ENCODE peak calls at places on chromosomes 6 and 20, in eight cellular contexts. One of them, this sample, is unnamed.
A peak's percentile ranks its signal among the peaks of the same experiment; 100 is the strongest.

GRCh38 chr6:133837801-133838349 is 51.0 kb upstream of the TCF21 start:
- DNase-seq in neuronal stem cell: peak; percentile 46
- DNase-seq in uterus: peak; percentile 32
- DNase-seq in body of pancreas: peak; percentile 82
- DNase-seq in endodermal cell: peak; percentile 96
- DNase-seq in keratinocyte: no peak
- DNase-seq in naive thymus-derived CD4-positive, alpha-beta T cell: peak; percentile 56
- DNase-seq in A549: peak; percentile 81
- DNase-seq in this sample: peak; percentile 52

GRCh38 chr20:56328861-56329260 is 29.9 kb upstream of the FAM210B start:
- DNase-seq in neuronal stem cell: no peak
- DNase-seq in uterus: no peak
- DNase-seq in body of pancreas: no peak
- DNase-seq in endodermal cell: peak; percentile 80
- DNase-seq in keratinocyte: no peak
- DNase-seq in naive thymus-derived CD4-positive, alpha-beta T cell: peak; percentile 5
- DNase-seq in A549: peak; percentile 6
- DNase-seq in this sample: no peak

GRCh38 chr6:166449641-166450040 is 66.9 kb upstream of the MPC1 start:
- DNase-seq in neuronal stem cell: no peak
- DNase-seq in uterus: no peak
- DNase-seq in body of pancreas: no peak
- DNase-seq in endodermal cell: no peak
- DNase-seq in keratinocyte: no peak
- DNase-seq in naive thymus-derived CD4-positive, alpha-beta T cell: no peak
- DNase-seq in A549: no peak
- DNase-seq in this sample: no peak

GRCh38 chr6:56851541-56852248 is 103.2 kb upstream of the BEND6 start:
- DNase-seq in neuronal stem cell: peak; percentile 66
- DNase-seq in uterus: peak; percentile 57
- DNase-seq in body of pancreas: peak; percentile 39
- DNase-seq in endodermal cell: peak; percentile 78
- DNase-seq in keratinocyte: no peak
- DNase-seq in naive thymus-derived CD4-positive, alpha-beta T cell: peak; percentile 29
- DNase-seq in A549: peak; percentile 65
- DNase-seq in this sample: no peak

GRCh38 chr6:11366183-11366933 is 133.9 kb upstream of the NEDD9 start:
- DNase-seq in neuronal stem cell: no peak
- DNase-seq in uterus: no peak
- DNase-seq in body of pancreas: no peak
- DNase-seq in endodermal cell: peak; percentile 32
- DNase-seq in keratinocyte: no peak
- DNase-seq in naive thymus-derived CD4-positive, alpha-beta T cell: no peak
- DNase-seq in A549: peak; percentile 18
- DNase-seq in this sample: no peak

GRCh38 chr6:141925001-141925400 is 207.7 kb upstream of the GJE1 start:
- DNase-seq in neuronal stem cell: no peak
- DNase-seq in uterus: no peak
- DNase-seq in body of pancreas: no peak
- DNase-seq in endodermal cell: no peak
- DNase-seq in keratinocyte: no peak
- DNase-seq in naive thymus-derived CD4-positive, alpha-beta T cell: no peak
- DNase-seq in A549: no peak
- DNase-seq in this sample: no peak

GRCh38 chr6:128511518-128511917 is 8.9 kb downstream of the PTPRK start:
- DNase-seq in neuronal stem cell: no peak
- DNase-seq in uterus: no peak
- DNase-seq in body of pancreas: no peak
- DNase-seq in endodermal cell: no peak
- DNase-seq in keratinocyte: peak; percentile 58
- DNase-seq in naive thymus-derived CD4-positive, alpha-beta T cell: no peak
- DNase-seq in A549: peak; percentile 66
- DNase-seq in this sample: no peak

GRCh38 chr6:154169193-154169847 is 130.3 kb downstream of the OPRM1 start:
- DNase-seq in neuronal stem cell: no peak
- DNase-seq in uterus: no peak
- DNase-seq in body of pancreas: no peak
- DNase-seq in endodermal cell: no peak
- DNase-seq in keratinocyte: no peak
- DNase-seq in naive thymus-derived CD4-positive, alpha-beta T cell: no peak
- DNase-seq in A549: no peak
- DNase-seq in this sample: no peak

GRCh38 chr6:139540276-139540675 is 165.8 kb upstream of the CITED2 start:
- DNase-seq in neuronal stem cell: no peak
- DNase-seq in uterus: no peak
- DNase-seq in body of pancreas: peak; percentile 46
- DNase-seq in endodermal cell: no peak
- DNase-seq in keratinocyte: no peak
- DNase-seq in naive thymus-derived CD4-positive, alpha-beta T cell: peak; percentile 32
- DNase-seq in A549: no peak
- DNase-seq in this sample: peak; percentile 66

DNA sequence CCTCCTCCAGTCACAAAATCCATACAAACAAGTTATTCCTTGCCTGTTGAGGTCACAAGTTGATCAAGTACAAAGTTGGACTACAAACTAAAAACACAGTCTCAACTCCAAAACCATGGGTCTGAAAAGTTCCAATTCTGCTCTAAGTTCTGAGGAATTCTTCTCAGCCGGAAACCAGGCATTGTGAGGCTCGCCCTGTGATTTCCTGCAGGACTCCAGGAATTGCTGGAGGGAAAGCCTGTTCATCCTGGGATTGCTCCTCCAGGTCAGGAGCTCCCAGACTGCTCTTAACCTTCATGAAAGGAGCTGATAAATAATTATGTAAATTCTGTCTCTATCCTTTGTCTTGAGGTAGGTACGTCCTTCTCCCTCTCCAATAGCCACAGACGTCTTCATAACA is 8.5 kb downstream of the TRAM2 start:
- DNase-seq in neuronal stem cell: no peak
- DNase-seq in uterus: no peak
- DNase-seq in body of pancreas: no peak
- DNase-seq in endodermal cell: no peak
- DNase-seq in keratinocyte: no peak
- DNase-seq in naive thymus-derived CD4-positive, alpha-beta T cell: no peak
- DNase-seq in A549: no peak
- DNase-seq in this sample: no peak
- H3K4me1 ChIP-seq in neuronal stem cell: peaks cover 27% of the 10 kb centered on the region
- H3K4me1 ChIP-seq in uterus: no peaks in the 10 kb centered on the region
- H3K4me1 ChIP-seq in body of pancreas: peaks cover 9% of the 10 kb centered on the region
- H3K4me1 ChIP-seq in endodermal cell: peaks cover 22% of the 10 kb centered on the region
- H3K4me1 ChIP-seq in keratinocyte: peaks cover 7% of the 10 kb centered on the region
- H3K4me1 ChIP-seq in naive thymus-derived CD4-positive, alpha-beta T cell: peaks cover 8% of the 10 kb centered on the region
- H3K4me1 ChIP-seq in A549: peaks cover 54% of the 10 kb centered on the region
- H3K4me1 ChIP-seq in this sample: peaks cover 12% of the 10 kb centered on the region

GRCh38 chr6:93418113-93418447 is 1.3 kb downstream of the EPHA7 start:
- DNase-seq in neuronal stem cell: no peak
- DNase-seq in uterus: no peak
- DNase-seq in body of pancreas: no peak
- DNase-seq in endodermal cell: no peak
- DNase-seq in keratinocyte: no peak
- DNase-seq in naive thymus-derived CD4-positive, alpha-beta T cell: no peak
- DNase-seq in A549: no peak
- DNase-seq in this sample: no peak
- H3K4me3 ChIP-seq in neuronal stem cell: peak overlapping the region; percentile 56
- H3K4me3 ChIP-seq in uterus: peak overlapping the region; percentile 55
- H3K4me3 ChIP-seq in body of pancreas: peak overlapping the region; percentile 35
- H3K4me3 ChIP-seq in endodermal cell: peak overlapping the region; percentile 96
- H3K4me3 ChIP-seq in keratinocyte: no peak overlapping the region
- H3K4me3 ChIP-seq in naive thymus-derived CD4-positive, alpha-beta T cell: no peak overlapping the region
- H3K4me3 ChIP-seq in A549: peak overlapping the region; percentile 48
- H3K4me3 ChIP-seq in this sample: peak overlapping the region; percentile 31

GRCh38 chr6:3741477-3741871 is 10.0 kb downstream of the PXDC1 start:
- DNase-seq in neuronal stem cell: no peak
- DNase-seq in uterus: peak; percentile 31
- DNase-seq in body of pancreas: no peak
- DNase-seq in endodermal cell: no peak
- DNase-seq in keratinocyte: no peak
- DNase-seq in naive thymus-derived CD4-positive, alpha-beta T cell: no peak
- DNase-seq in A549: no peak
- DNase-seq in this sample: no peak
- H3K4me1 ChIP-seq in neuronal stem cell: peaks cover 14% of the 10 kb centered on the region
- H3K4me1 ChIP-seq in uterus: no peaks in the 10 kb centered on the region
- H3K4me1 ChIP-seq in body of pancreas: peaks cover 18% of the 10 kb centered on the region
- H3K4me1 ChIP-seq in endodermal cell: no peaks in the 10 kb centered on the region
- H3K4me1 ChIP-seq in keratinocyte: peaks cover 12% of the 10 kb centered on the region
- H3K4me1 ChIP-seq in naive thymus-derived CD4-positive, alpha-beta T cell: peaks cover 5% of the 10 kb centered on the region
- H3K4me1 ChIP-seq in A549: peaks cover 15% of the 10 kb centered on the region
- H3K4me1 ChIP-seq in this sample: peaks cover 9% of the 10 kb centered on the region

GRCh38 chr20:62062661-62063600 is 2.8 kb downstream of the TAF4 start:
- DNase-seq in neuronal stem cell: no peak
- DNase-seq in uterus: no peak
- DNase-seq in body of pancreas: no peak
- DNase-seq in endodermal cell: no peak
- DNase-seq in keratinocyte: no peak
- DNase-seq in naive thymus-derived CD4-positive, alpha-beta T cell: no peak
- DNase-seq in A549: no peak
- DNase-seq in this sample: no peak
- H3K4me3 ChIP-seq in neuronal stem cell: peak overlapping the region; percentile 36
- H3K4me3 ChIP-seq in uterus: peak overlapping the region; percentile 41
- H3K4me3 ChIP-seq in body of pancreas: no peak overlapping the region
- H3K4me3 ChIP-seq in endodermal cell: peak overlapping the region; percentile 81
- H3K4me3 ChIP-seq in keratinocyte: no peak overlapping the region
- H3K4me3 ChIP-seq in naive thymus-derived CD4-positive, alpha-beta T cell: no peak overlapping the region
- H3K4me3 ChIP-seq in A549: no peak overlapping the region
- H3K4me3 ChIP-seq in this sample: no peak overlapping the region

DNA sequence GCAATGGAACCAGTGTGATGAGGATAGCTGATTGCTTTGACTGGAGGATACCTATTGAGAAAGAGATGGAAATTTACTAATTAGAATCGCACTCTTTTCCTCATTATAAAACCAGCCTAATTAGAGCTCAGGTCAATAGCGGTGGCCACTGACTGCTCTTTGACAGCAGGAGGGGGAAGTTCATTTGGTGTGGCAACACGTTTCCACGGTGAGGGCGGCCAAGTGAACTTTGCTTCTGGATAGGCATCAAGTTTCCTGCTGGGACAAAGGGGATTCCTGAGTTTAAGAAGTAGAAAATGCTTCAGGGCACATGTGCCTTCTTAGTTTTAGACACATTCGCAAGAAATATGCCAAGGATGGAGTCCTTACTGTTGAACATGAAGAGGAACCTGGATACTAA is 145.3 kb upstream of the NRN1 start:
- DNase-seq in neuronal stem cell: peak; percentile 5
- DNase-seq in uterus: no peak
- DNase-seq in body of pancreas: no peak
- DNase-seq in endodermal cell: no peak
- DNase-seq in keratinocyte: no peak
- DNase-seq in naive thymus-derived CD4-positive, alpha-beta T cell: no peak
- DNase-seq in A549: no peak
- DNase-seq in this sample: no peak
- H3K4me1 ChIP-seq in neuronal stem cell: no peaks in the 10 kb centered on the region
- H3K4me1 ChIP-seq in uterus: no peaks in the 10 kb centered on the region
- H3K4me1 ChIP-seq in body of pancreas: no peaks in the 10 kb centered on the region
- H3K4me1 ChIP-seq in endodermal cell: no peaks in the 10 kb centered on the region
- H3K4me1 ChIP-seq in keratinocyte: no peaks in the 10 kb centered on the region
- H3K4me1 ChIP-seq in naive thymus-derived CD4-positive, alpha-beta T cell: no peaks in the 10 kb centered on the region
- H3K4me1 ChIP-seq in A549: no peaks in the 10 kb centered on the region
- H3K4me1 ChIP-seq in this sample: no peaks in the 10 kb centered on the region

DNA sequence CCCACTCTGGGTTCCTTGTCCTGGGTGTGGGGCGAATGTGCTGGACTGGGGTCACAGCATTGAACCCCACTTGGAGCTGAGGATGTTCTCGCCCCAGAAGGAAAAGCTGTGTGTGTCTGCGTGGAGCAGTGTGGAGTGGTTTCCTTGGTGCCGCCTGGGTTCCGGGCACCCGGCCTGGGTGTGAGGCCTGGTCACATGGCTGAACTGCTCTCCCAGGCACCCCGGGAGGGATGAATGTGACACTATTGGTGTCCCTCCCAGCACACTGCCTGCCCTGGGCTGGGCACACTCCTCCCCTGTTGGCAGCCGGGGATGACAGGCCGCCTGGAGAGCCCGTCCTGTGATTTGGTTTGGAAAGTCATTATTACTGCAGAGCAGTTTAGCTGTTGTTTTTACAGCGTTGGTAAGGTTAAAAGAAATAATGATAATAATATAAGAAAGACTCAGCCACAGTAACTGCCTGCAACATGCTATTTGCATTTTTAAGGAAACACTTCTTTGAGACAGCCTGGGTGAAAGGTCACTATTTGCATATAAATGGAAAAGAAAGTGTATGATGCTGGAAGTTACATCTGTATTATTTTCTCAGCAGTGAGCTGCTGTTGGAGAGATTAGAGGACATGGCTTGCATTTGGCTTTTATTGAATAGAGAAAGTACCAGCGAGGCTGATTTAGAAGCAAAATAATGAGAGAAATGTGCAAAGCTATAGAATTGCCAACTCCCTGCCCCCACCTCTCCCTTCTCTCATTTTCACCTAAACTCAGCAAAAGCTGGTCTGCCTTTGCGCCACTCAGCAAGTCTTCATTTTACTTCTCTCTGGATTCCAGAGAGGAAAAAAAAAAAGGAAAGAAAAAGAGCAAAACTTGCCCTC is 12.5 kb downstream of the MYT1 start:
- DNase-seq in neuronal stem cell: no peak
- DNase-seq in uterus: no peak
- DNase-seq in body of pancreas: peak; percentile 26
- DNase-seq in endodermal cell: peak; percentile 66
- DNase-seq in keratinocyte: no peak
- DNase-seq in naive thymus-derived CD4-positive, alpha-beta T cell: no peak
- DNase-seq in A549: no peak
- DNase-seq in this sample: no peak
- H3K4me3 ChIP-seq in neuronal stem cell: no peak overlapping the region
- H3K4me3 ChIP-seq in uterus: no peak overlapping the region
- H3K4me3 ChIP-seq in body of pancreas: no peak overlapping the region
- H3K4me3 ChIP-seq in endodermal cell: no peak overlapping the region
- H3K4me3 ChIP-seq in keratinocyte: no peak overlapping the region
- H3K4me3 ChIP-seq in naive thymus-derived CD4-positive, alpha-beta T cell: no peak overlapping the region
- H3K4me3 ChIP-seq in A549: no peak overlapping the region
- H3K4me3 ChIP-seq in this sample: no peak overlapping the region

This sample was measured in CD8-positive, alpha-beta T cell.